ENCODE peak calls at places on chromosome 11, in four cellular contexts. T, I, N and L are unnamed samples.

GRCh38 chr11:1757861-1758610 is 5.7 kb downstream of the CTSD start:
- DNase-seq in T (peak; percentile 48), N (no peak), I (peak; percentile 49), L (peak; percentile 60)

GRCh38 chr11:121270286-121270685 is 22.3 kb upstream of the SC5D start:
- DNase-seq in T (no peak), I (no peak), N (no peak), L (no peak)

GRCh38 chr11:108474664-108475485 is 7.5 kb upstream of the C11orf65 start:
- DNase-seq in T (no peak), N (no peak), I (no peak), L (no peak)

GRCh38 chr11:124886978-124887666 is 10.5 kb downstream of the ROBO4 start:
- DNase-seq in I (no peak), N (no peak), T (no peak), L (no peak)

GRCh38 chr11:32266611-32267010 is 168.7 kb downstream of the WT1 start:
- DNase-seq in T (no peak), N (no peak), I (no peak), L (no peak)

GRCh38 chr11:27253200-27253599 is 109.8 kb downstream of the CCDC34 start:
- DNase-seq in T (no peak), N (no peak), I (no peak), L (no peak)

GRCh38 chr11:19450282-19450681 is 209.5 kb upstream of the E2F8 start:
- DNase-seq in T (no peak), I (no peak), N (no peak), L (no peak)

GRCh38 chr11:47125083-47125482 is 51.6 kb downstream of the ARFGAP2 start:
- DNase-seq in I (no peak), T (no peak), N (no peak), L (no peak)

GRCh38 chr11:1102996-1103395 is 28.3 kb downstream of the MUC2 start:
- DNase-seq in I (no peak), N (no peak), T (no peak), L (no peak)

GRCh38 chr11:2825261-2825885 is 60.2 kb downstream of the CDKN1C start:
- DNase-seq in I (no peak), N (no peak), T (peak; percentile 57), L (peak; percentile 66)

GRCh38 chr11:74936087-74936486 is 12.8 kb downstream of the XRRA1 start:
- DNase-seq in I (no peak), N (no peak), T (no peak), L (no peak)

GRCh38 chr11:6321961-6322362 is 1.7 kb upstream of the CAVIN3 start:
- DNase-seq in N (no peak), T (no peak), I (no peak), L (no peak)

GRCh38 chr11:38323961-38324761 is 1726.1 kb upstream of the RAG2 start:
- DNase-seq in I (no peak), N (no peak), T (no peak), L (no peak)

GRCh38 chr11:133809525-133810178 is 35.7 kb downstream of the SPATA19 start:
- DNase-seq in I (no peak), T (no peak), N (no peak), L (no peak)

GRCh38 chr11:22458141-22458540 is 120.0 kb downstream of the SLC17A6 start:
- DNase-seq in T (no peak), N (no peak), I (no peak), L (no peak)

GRCh38 chr11:35013514-35014191 is 97.2 kb downstream of the PDHX start:
- DNase-seq in T (no peak), I (peak; percentile 36), N (no peak), L (no peak)

GRCh38 chr11:113111156-113111555 is 149.9 kb downstream of the NCAM1 start:
- DNase-seq in I (no peak), N (no peak), T (no peak), L (no peak)

GRCh38 chr11:111443640-111444039 is 64.6 kb upstream of the POU2AF1 start:
- DNase-seq in I (no peak), T (no peak), N (no peak), L (no peak)

GRCh38 chr11:104146943-104147342 is 17.0 kb downstream of the PDGFD start:
- DNase-seq in I (no peak), T (no peak), N (no peak), L (no peak)

GRCh38 chr11:94513091-94513490 is 830 bp downstream of the C11orf97 start:
- DNase-seq in I (no peak), N (no peak), T (peak; percentile 51), L (peak; percentile 68)

GRCh38 chr11:95092549-95093324 is 3.1 kb downstream of the ENDOD1 start:
- DNase-seq in T (peak; percentile 58), I (peak; percentile 16), N (no peak), L (peak; percentile 83)

GRCh38 chr11:115361025-115361424 is 143.2 kb downstream of the CADM1 start:
- DNase-seq in I (no peak), T (no peak), N (no peak), L (no peak)

GRCh38 chr11:59754494-59754858 is 700 bp upstream of the STX3 start:
- DNase-seq in N (no peak), T (peak; percentile 50), I (peak; percentile 22), L (peak; percentile 37)

GRCh38 chr11:16770016-16770415 is 31.6 kb downstream of the C11orf58 start:
- DNase-seq in N (no peak), T (no peak), I (no peak), L (no peak)

GRCh38 chr11:83520849-83521248 is 234.7 kb upstream of the CCDC90B start:
- DNase-seq in N (no peak), I (no peak), T (no peak), L (no peak)

GRCh38 chr11:6608011-6608410 is 4.0 kb downstream of the TAF10 start:
- DNase-seq in T (no peak), I (no peak), N (no peak), L (peak; percentile 17)

GRCh38 chr11:112499908-112500204 is 239.2 kb upstream of the PLET1 start:
- DNase-seq in N (no peak), T (no peak), I (no peak), L (no peak)

GRCh38 chr11:59669611-59670009 is 773 bp upstream of the PATL1 start:
- DNase-seq in I (no peak), N (no peak), T (peak; percentile 57), L (peak; percentile 47)

GRCh38 chr11:9568854-9569587 is 4.4 kb upstream of the WEE1 start:
- DNase-seq in I (no peak), T (peak; percentile 83), N (no peak), L (peak; percentile 94)

GRCh38 chr11:117816151-117816741 is 8.3 kb downstream of the FXYD2 start:
- DNase-seq in N (no peak), T (no peak), I (no peak), L (no peak)

GRCh38 chr11:26599421-26599820 is 27.4 kb upstream of the MUC15 start:
- DNase-seq in N (no peak), I (no peak), T (no peak), L (no peak)

GRCh38 chr11:69931994-69932910 is 113.0 kb upstream of the FGF3 start:
- DNase-seq in I (no peak), T (peak; percentile 0), N (no peak), L (no peak)

GRCh38 chr11:72989727-72990126 is 152.4 kb downstream of the FCHSD2 start:
- DNase-seq in I (no peak), T (no peak), N (no peak), L (no peak)

GRCh38 chr11:14908214-14908880 is 16.3 kb upstream of the CYP2R1 start:
- DNase-seq in T (peak; percentile 38), N (no peak), I (peak; percentile 36), L (peak; percentile 45)

GRCh38 chr11:59833602-59834001 is 11.7 kb downstream of the CBLIF start:
- DNase-seq in N (no peak), I (no peak), T (no peak), L (no peak)